ENCODE peak calls at places on chromosomes 13 and 19, in eight cellular contexts. W, R, D, F, U, T, K and O are unnamed samples.
A peak's percentile ranks its signal among the peaks of the same experiment; 100 is the strongest.

GRCh38 chr13:108302279-108302678 is 32.8 kb downstream of the TNFSF13B start:
- DNase-seq in D (no peak), U (no peak), R (no peak), T (no peak), K (no peak), W (no peak), F (no peak), O (no peak)

GRCh38 chr19:3710265-3710812 is 2.2 kb downstream of the TJP3 start:
- DNase-seq in K (no peak), R (peak; percentile 95), D (peak; percentile 67), W (peak; percentile 45), U (peak; percentile 32), F (peak; percentile 97), T (peak; percentile 15), O (no peak)

GRCh38 chr13:109309625-109310363 is 476.6 kb downstream of the IRS2 start:
- DNase-seq in F (no peak), K (no peak), R (no peak), U (no peak), W (no peak), T (no peak), D (no peak), O (no peak)

GRCh38 chr13:106603568-106603967 is 35.6 kb upstream of the ARGLU1 start:
- DNase-seq in K (no peak), T (no peak), R (no peak), W (no peak), F (no peak), U (no peak), D (no peak), O (no peak)

GRCh38 chr13:45456196-45456972 is 8.4 kb upstream of the COG3 start:
- DNase-seq in F (no peak), T (peak; percentile 48), U (peak; percentile 58), K (no peak), R (no peak), W (no peak), D (peak; percentile 34), O (no peak)

GRCh38 chr19:14381689-14382474 is 638 bp downstream of the ADGRE5 start:
- DNase-seq in T (peak; percentile 69), K (no peak), W (no peak), D (peak; percentile 60), F (peak; percentile 78), U (peak; percentile 55), R (peak; percentile 71), O (peak; percentile 63)

GRCh38 chr19:53333071-53333465 is 481 bp upstream of the ZNF845 start:
- DNase-seq in U (no peak), F (peak; percentile 68), K (peak; percentile 44), D (no peak), T (peak; percentile 44), W (peak; percentile 65), R (peak; percentile 66), O (no peak)

GRCh38 chr13:110920038-110920437 is 5.2 kb upstream of the ANKRD10 start:
- DNase-seq in K (no peak), T (no peak), R (no peak), U (no peak), W (no peak), D (no peak), F (no peak), O (no peak)

GRCh38 chr13:94617389-94618000 is 15.8 kb downstream of the GPR180 start:
- DNase-seq in K (no peak), W (no peak), R (no peak), F (no peak), D (peak; percentile 44), U (peak; percentile 34), T (peak; percentile 13), O (no peak)

GRCh38 chr13:107712145-107712544 is 503.2 kb downstream of the LIG4 start:
- DNase-seq in D (no peak), F (no peak), R (no peak), U (no peak), T (no peak), K (no peak), W (no peak), O (no peak)

GRCh38 chr13:45691251-45691650 is 10.9 kb upstream of the CBY2 start:
- DNase-seq in F (no peak), W (no peak), K (no peak), R (no peak), D (no peak), U (no peak), T (no peak), O (no peak)

GRCh38 chr19:10074153-10074552 is 12.0 kb upstream of the SHFL start:
- DNase-seq in R (no peak), D (peak; percentile 27), K (no peak), T (no peak), U (peak; percentile 59), W (no peak), F (no peak), O (no peak)

GRCh38 chr13:78325585-78325984 is 277.8 kb downstream of the POU4F1 start:
- DNase-seq in U (no peak), W (no peak), R (no peak), F (no peak), K (no peak), D (no peak), T (no peak), O (no peak)

GRCh38 chr19:53868892-53869804 is 1.5 kb downstream of the MYADM start:
- DNase-seq in F (peak; percentile 95), R (peak; percentile 90), U (peak; percentile 83), W (peak; percentile 85), T (peak; percentile 89), K (peak; percentile 94), D (peak; percentile 96), O (peak; percentile 72)

DNA sequence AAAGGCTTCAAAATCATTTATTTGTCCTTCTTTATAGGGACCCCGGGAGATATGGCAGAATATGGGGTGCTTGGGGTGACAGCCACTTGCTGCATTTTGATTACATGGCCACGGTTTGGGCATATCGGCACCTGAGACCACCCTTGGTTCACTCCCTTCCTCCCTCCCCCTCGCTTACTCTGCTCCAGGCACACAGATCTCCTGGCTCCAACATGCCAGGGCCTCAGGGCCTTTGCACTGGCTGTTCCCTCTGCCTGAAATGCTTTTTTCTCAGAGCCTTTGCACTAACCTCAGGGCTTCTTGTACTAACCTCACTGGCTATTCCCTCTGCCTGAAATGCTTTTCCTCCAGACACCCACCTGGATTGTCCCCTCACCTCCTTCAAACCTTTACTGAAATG is 23.8 kb downstream of the VAV1 start:
- DNase-seq in D (no peak), R (no peak), F (no peak), T (no peak), U (no peak), W (no peak), K (no peak), O (no peak)
- TF ChIP-seq CTCF in D (no peak), R (no peak), F (no peak), T (no peak), U (no peak), W (no peak), K (no peak), O (no peak)

GRCh38 chr19:32971012-32971595 is 654 bp downstream of the CEP89 start:
- DNase-seq in K (no peak), D (no peak), R (no peak), F (no peak), U (no peak), T (peak; percentile 3), W (no peak), O (no peak)

GRCh38 chr19:32977269-32977668 is 5.2 kb downstream of the FAAP24 start:
- DNase-seq in W (no peak), D (no peak), F (no peak), U (no peak), T (no peak), K (no peak), R (no peak), O (no peak)

GRCh38 chr19:32971715-32972540 is at the start of the genes CEP89 and FAAP24:
- DNase-seq in D (peak; percentile 100), R (peak; percentile 98), U (peak; percentile 99), K (peak; percentile 97), F (peak; percentile 98), T (peak; percentile 99), W (peak; percentile 99), O (peak; percentile 98)

DNA sequence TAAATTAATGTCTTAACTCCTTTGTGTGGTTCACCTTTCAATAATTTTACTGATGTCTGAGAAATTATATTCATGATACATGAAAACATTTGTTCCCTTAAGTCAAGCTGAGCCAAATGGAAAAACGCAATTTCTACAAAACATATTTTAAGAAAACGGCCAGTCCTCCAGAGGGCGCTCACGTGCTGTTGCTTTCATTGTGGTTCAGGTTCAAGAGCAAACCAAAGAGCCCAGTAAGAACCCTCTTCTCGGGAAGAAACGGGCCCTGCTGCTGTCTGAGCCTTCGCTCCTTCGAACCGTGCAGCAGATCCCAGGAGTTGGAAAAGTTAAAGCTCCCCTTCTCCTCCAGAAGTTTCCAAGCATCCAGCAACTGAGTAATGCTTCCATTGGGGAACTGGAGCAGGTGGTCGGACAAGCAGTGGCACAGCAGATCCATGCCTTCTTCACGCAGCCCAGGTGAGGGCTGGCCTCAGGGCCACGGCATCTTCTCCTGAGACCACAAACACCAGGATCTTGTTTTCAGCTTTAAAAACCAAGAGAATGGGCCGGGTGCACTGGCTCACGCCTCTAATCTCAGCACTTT is 4.3 kb downstream of the FAAP24 start:
- DNase-seq in T (peak; percentile 55), U (peak; percentile 66), W (peak; percentile 79), D (peak; percentile 76), F (peak; percentile 67), R (peak; percentile 85), K (peak; percentile 60), O (peak; percentile 50)
- TF ChIP-seq CTCF in T (peak; percentile 88), U (peak; percentile 84), W (peak; percentile 84), D (peak; percentile 85), F (peak; percentile 37), R (peak; percentile 16), K (peak; percentile 34), O (peak; percentile 80)

DNA sequence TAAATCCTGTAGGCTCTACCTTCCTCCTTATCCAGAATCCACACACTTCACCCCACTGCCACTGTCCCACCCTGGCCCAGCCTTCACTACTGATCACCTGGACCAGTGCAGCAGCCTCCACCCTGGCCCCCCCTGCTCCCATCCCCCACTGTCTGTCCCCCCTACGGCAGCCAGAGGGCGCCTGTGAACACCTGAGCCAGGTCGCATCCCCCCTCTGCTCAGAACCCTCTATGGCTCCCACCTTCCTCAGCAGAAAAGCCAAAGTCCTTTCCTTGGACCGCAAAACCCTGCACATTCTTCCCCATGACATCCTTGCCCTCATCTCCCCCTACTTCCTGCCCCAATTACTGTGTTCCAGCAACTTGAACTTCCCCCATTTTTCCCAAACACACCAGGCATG is 20.6 kb downstream of the ELAVL3 start:
- DNase-seq in K (no peak), R (no peak), F (no peak), W (peak; percentile 46), D (no peak), U (no peak), T (no peak), O (no peak)
- TF ChIP-seq CTCF in K (no peak), R (no peak), F (no peak), W (peak; percentile 27), D (peak; percentile 32), U (peak; percentile 24), T (no peak), O (no peak)

GRCh38 chr13:29922281-29922821 is 71.9 kb upstream of the UBL3 start:
- DNase-seq in T (no peak), W (no peak), R (no peak), F (no peak), D (peak; percentile 12), U (peak; percentile 73), K (no peak), O (no peak)

GRCh38 chr13:29921542-29921941 is 71.1 kb upstream of the UBL3 start:
- DNase-seq in T (no peak), F (no peak), R (no peak), U (no peak), W (no peak), D (no peak), K (no peak), O (no peak)

GRCh38 chr13:29924482-29924884 is 74.1 kb upstream of the UBL3 start:
- DNase-seq in W (no peak), F (no peak), U (peak; percentile 59), R (no peak), K (no peak), D (peak; percentile 16), T (peak; percentile 81), O (no peak)

GRCh38 chr13:29923554-29924481 is 73.4 kb upstream of the UBL3 start:
- DNase-seq in W (peak; percentile 71), R (peak; percentile 86), K (peak; percentile 65), D (peak; percentile 93), T (peak; percentile 99), U (peak; percentile 99), F (peak; percentile 89), O (peak; percentile 55)

GRCh38 chr13:29922896-29923295 is 72.5 kb upstream of the UBL3 start:
- DNase-seq in U (peak; percentile 84), K (no peak), T (peak; percentile 79), W (no peak), D (peak; percentile 62), F (no peak), R (no peak), O (no peak)
- TF ChIP-seq CTCF in U (no peak), K (no peak), T (no peak), W (no peak), D (no peak), F (no peak), R (no peak), O (no peak)